ENCODE peak calls at places on chromosome 14, in five cellular contexts. L is GM13976, P is stomach, D is AG09309, Y is cardiac fibroblast. X is an unnamed sample.

GRCh38 chr14:102321456-102322101 is 2.0 kb downstream of the ZNF839 start:
- DNase-seq in L (no peak), P (no peak), D (no peak), Y (no peak), X (no peak)

GRCh38 chr14:96564389-96564788 is 62.2 kb downstream of the PAPOLA start:
- DNase-seq in L (no peak), P (no peak), D (no peak), Y (peak; percentile 20), X (no peak)

GRCh38 chr14:90137807-90138206 is 76.0 kb downstream of the KCNK13 start:
- DNase-seq in L (no peak), P (no peak), D (no peak), Y (peak; percentile 38), X (no peak)

GRCh38 chr14:26522985-26523384 is 74.8 kb downstream of the NOVA1 start:
- DNase-seq in L (no peak), P (no peak), D (no peak), Y (peak; percentile 54), X (no peak)

GRCh38 chr14:99930420-99931274 is 134.6 kb upstream of the EVL start:
- DNase-seq in L (peak; percentile 72), P (no peak), D (no peak), Y (peak; percentile 30), X (no peak)

GRCh38 chr14:83433618-83434017 is 1900.0 kb upstream of the SEL1L start:
- DNase-seq in L (no peak), P (no peak), D (no peak), Y (peak; percentile 2), X (no peak)

GRCh38 chr14:89011327-89011726 is 186.9 kb downstream of the TTC8 start:
- DNase-seq in L (no peak), P (no peak), D (no peak), Y (no peak), X (no peak)

GRCh38 chr14:103085106-103086091 is 1.4 kb downstream of the LBHD2 start:
- DNase-seq in L (no peak), P (no peak), D (no peak), Y (no peak), X (no peak)

GRCh38 chr14:58656671-58657411 is 19.1 kb downstream of the DACT1 start:
- DNase-seq in L (no peak), P (no peak), D (no peak), Y (no peak), X (no peak)

GRCh38 chr14:81555051-81555450 is 21.4 kb upstream of the SEL1L start:
- DNase-seq in L (no peak), P (no peak), D (no peak), Y (no peak), X (no peak)

GRCh38 chr14:35213869-35214387 is 78.3 kb upstream of the PSMA6 start:
- DNase-seq in L (no peak), P (no peak), D (no peak), Y (peak; percentile 65), X (no peak)

GRCh38 chr14:37726708-37727107 is 131.3 kb downstream of the TTC6 start:
- DNase-seq in L (no peak), P (no peak), D (no peak), Y (no peak), X (no peak)

GRCh38 chr14:30564235-30564867 is 5.4 kb downstream of the G2E3 start:
- DNase-seq in L (no peak), P (no peak), D (no peak), Y (no peak), X (no peak)

GRCh38 chr14:97603201-97603600 is 806.0 kb downstream of the VRK1 start:
- DNase-seq in L (no peak), P (no peak), D (no peak), Y (no peak), X (no peak)

GRCh38 chr14:54894995-54895394 is 7.6 kb downstream of the GCH1 start:
- DNase-seq in L (no peak), P (no peak), D (no peak), Y (peak; percentile 31), X (no peak)

GRCh38 chr14:94116701-94117100 is 6.2 kb downstream of the IFI27 start:
- DNase-seq in L (no peak), P (peak; percentile 16), D (no peak), Y (no peak), X (no peak)

GRCh38 chr14:105485720-105486332 is 860 bp upstream of the CRIP1 start:
- DNase-seq in L (peak; percentile 71), P (no peak), D (no peak), Y (no peak), X (peak; percentile 76)

GRCh38 chr14:59303216-59303615 is 114.7 kb downstream of the DAAM1 start:
- DNase-seq in L (no peak), P (no peak), D (no peak), Y (peak; percentile 90), X (no peak)

GRCh38 chr14:69982220-69982795 is 103.1 kb downstream of the SMOC1 start:
- DNase-seq in L (no peak), P (no peak), D (no peak), Y (no peak), X (no peak)

GRCh38 chr14:42095155-42095554 is 488.5 kb downstream of the LRFN5 start:
- DNase-seq in L (no peak), P (no peak), D (no peak), Y (no peak), X (no peak)

GRCh38 chr14:103386632-103387329 is 1.6 kb downstream of the MARK3 start:
- DNase-seq in L (no peak), P (no peak), D (no peak), Y (no peak), X (peak; percentile 12)

GRCh38 chr14:54818201-54819133 is 84.2 kb downstream of the GCH1 start:
- DNase-seq in L (no peak), P (no peak), D (peak; percentile 73), Y (peak; percentile 61), X (no peak)

GRCh38 chr14:89444044-89444443 is 27.0 kb upstream of the FOXN3 start:
- DNase-seq in L (peak; percentile 47), P (no peak), D (no peak), Y (peak; percentile 48), X (no peak)

GRCh38 chr14:22316473-22316872 is 272.6 kb downstream of the DAD1 start:
- DNase-seq in L (no peak), P (no peak), D (no peak), Y (no peak), X (no peak)

GRCh38 chr14:104776481-104776880 is 19.1 kb downstream of the AKT1 start:
- DNase-seq in L (no peak), P (no peak), D (no peak), Y (no peak), X (no peak)

GRCh38 chr14:24692382-24693352 is 58.7 kb upstream of the GZMB start:
- DNase-seq in L (no peak), P (no peak), D (no peak), Y (no peak), X (no peak)

GRCh38 chr14:73233564-73233963 is 3.7 kb upstream of the PAPLN start:
- DNase-seq in L (no peak), P (no peak), D (no peak), Y (no peak), X (no peak)

GRCh38 chr14:104171029-104171697 is 32.8 kb downstream of the KIF26A start:
- DNase-seq in L (no peak), P (peak; percentile 50), D (no peak), Y (no peak), X (peak; percentile 65)

GRCh38 chr14:21902561-21903199 is 229.1 kb upstream of the OR4E1 start:
- DNase-seq in L (no peak), P (no peak), D (no peak), Y (no peak), X (peak; percentile 16)

GRCh38 chr14:23512156-23512555 is 39.4 kb downstream of the ZFHX2 start:
- DNase-seq in L (no peak), P (no peak), D (no peak), Y (no peak), X (no peak)

GRCh38 chr14:69797573-69798338 is 715 bp upstream of the SLC10A1 start:
- DNase-seq in L (no peak), P (peak; percentile 38), D (no peak), Y (no peak), X (no peak)

GRCh38 chr14:64834965-64835364 is 44.7 kb downstream of the SPTB start:
- DNase-seq in L (no peak), P (no peak), D (no peak), Y (no peak), X (no peak)

GRCh38 chr14:84809158-84809557 is 720.8 kb upstream of the FLRT2 start:
- DNase-seq in L (no peak), P (no peak), D (no peak), Y (no peak), X (no peak)

DNA sequence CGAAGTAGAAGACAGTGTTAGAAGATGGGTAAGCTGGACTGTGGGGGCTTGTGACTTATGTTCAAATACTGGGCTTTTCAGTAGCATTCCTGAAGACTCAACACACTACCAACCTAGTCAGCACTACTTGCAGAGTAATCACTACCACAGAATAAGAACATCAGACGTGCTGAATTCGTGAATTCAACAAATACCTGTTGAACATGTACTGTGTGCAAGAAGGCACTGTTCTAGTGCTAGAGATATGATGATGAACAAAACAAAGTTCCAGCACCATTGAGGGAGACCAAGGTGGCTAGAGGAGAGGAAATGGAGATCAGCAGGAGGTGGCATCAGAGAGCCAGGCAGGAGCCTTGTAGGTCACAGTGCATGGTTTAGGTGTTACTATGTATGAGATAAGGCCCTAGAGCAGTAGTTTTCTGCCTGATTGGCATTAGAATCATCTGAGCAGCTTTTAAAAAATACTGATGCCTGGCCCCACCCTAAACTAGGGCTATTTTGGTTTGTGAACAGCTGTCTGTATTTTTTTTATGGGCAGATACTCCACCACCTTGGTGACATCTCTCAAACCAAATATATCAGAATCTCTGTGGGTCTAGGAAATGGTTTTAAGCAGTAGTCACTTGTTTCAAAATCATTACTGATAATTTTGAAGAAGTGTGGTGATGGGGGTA is 26.8 kb downstream of the FERMT2 start:
- DNase-seq in L (no peak), P (no peak), D (no peak), Y (no peak), X (no peak)
- TF ChIP-seq CTCF in L (peak; percentile 4), P (no peak), D (peak; percentile 11), Y (no peak), X (no peak)

GRCh38 chr14:63632932-63633514 is 8.6 kb downstream of the WDR89 start:
- DNase-seq in L (peak; percentile 52), P (no peak), D (no peak), Y (peak; percentile 57), X (no peak)
- TF ChIP-seq CTCF in L (peak; percentile 39), P (peak; percentile 36), D (peak; percentile 54), Y (peak; percentile 59), X (peak; percentile 28)

GRCh38 chr14:91350483-91350812 is 67.2 kb downstream of the CCDC88C start:
- DNase-seq in L (no peak), P (no peak), D (no peak), Y (no peak), X (no peak)

GRCh38 chr14:91352696-91353692 is 64.6 kb downstream of the CCDC88C start:
- DNase-seq in L (no peak), P (no peak), D (no peak), Y (no peak), X (no peak)

GRCh38 chr14:91352101-91352500 is 65.5 kb downstream of the CCDC88C start:
- DNase-seq in L (no peak), P (peak; percentile 60), D (no peak), Y (no peak), X (peak; percentile 41)

GRCh38 chr14:91350813-91351507 is 66.7 kb downstream of the CCDC88C start:
- DNase-seq in L (peak; percentile 79), P (no peak), D (no peak), Y (no peak), X (no peak)

GRCh38 chr14:91351508-91351853 is 66.1 kb downstream of the CCDC88C start:
- DNase-seq in L (no peak), P (no peak), D (no peak), Y (no peak), X (no peak)
- TF ChIP-seq CTCF in L (no peak), P (no peak), D (no peak), Y (no peak), X (no peak)

GRCh38 chr14:92785601-92786426 is 8.3 kb upstream of the GOLGA5 start:
- DNase-seq in L (no peak), P (peak; percentile 55), D (peak; percentile 47), Y (peak; percentile 89), X (no peak)
- TF ChIP-seq CTCF in L (no peak), P (no peak), D (peak; percentile 35), Y (no peak), X (no peak)